ENCODE peak calls at places on chromosomes 7 and 10, in eight cellular contexts. I is AG04450, R is cardiac muscle cell, S is ovary, P is foreskin keratinocyte, J is caudate nucleus, L is aorta, W is uterus. C is an unnamed sample.

GRCh38 chr7:102985176-102985783 is 72.5 kb downstream of the LRRC17 start:
- DNase-seq in W (no peak), P (peak), S (no peak), R (peak), I (no peak), J (no peak), L (no peak), C (no peak)

GRCh38 chr7:781936-782529 is 50.2 kb upstream of the SUN1 start:
- DNase-seq in P (no peak), L (no peak), I (no peak), W (no peak), S (no peak), R (no peak), J (no peak), C (no peak)

GRCh38 chr7:37604078-37604477 is 79.5 kb upstream of the GPR141 start:
- DNase-seq in P (no peak), W (no peak), I (no peak), L (no peak), J (no peak), S (no peak), R (no peak), C (no peak)

GRCh38 chr7:85736085-85736484 is 549.2 kb upstream of the SEMA3D start:
- DNase-seq in L (no peak), R (no peak), I (no peak), S (no peak), P (no peak), J (no peak), W (no peak), C (no peak)

GRCh38 chr7:99953649-99954048 is 22.2 kb downstream of the AZGP1 start:
- DNase-seq in J (no peak), R (peak), I (no peak), S (no peak), P (no peak), W (no peak), L (no peak), C (peak)

GRCh38 chr10:46028584-46029570 is 1.5 kb downstream of the NCOA4 start:
- DNase-seq in R (peak), L (no peak), I (peak), J (no peak), S (no peak), W (no peak), P (peak), C (no peak)

GRCh38 chr7:68929712-68930395 is 668.4 kb upstream of the AUTS2 start:
- DNase-seq in L (no peak), W (no peak), S (no peak), P (peak), J (no peak), R (peak), I (no peak), C (no peak)

GRCh38 chr7:120445276-120445675 is 172.3 kb downstream of the KCND2 start:
- DNase-seq in P (no peak), W (no peak), L (no peak), R (no peak), I (no peak), S (no peak), J (no peak), C (no peak)

GRCh38 chr7:714251-714671 is 12.2 kb upstream of the DNAAF5 start:
- DNase-seq in R (no peak), P (no peak), W (no peak), L (no peak), S (peak), I (no peak), J (no peak), C (no peak)

GRCh38 chr7:20450473-20450872 is 119.8 kb downstream of the ITGB8 start:
- DNase-seq in L (no peak), I (no peak), P (no peak), W (no peak), S (no peak), J (no peak), R (peak), C (no peak)

GRCh38 chr7:125927556-125927955 is 997.9 kb upstream of the POT1 start:
- DNase-seq in W (no peak), J (no peak), P (peak), L (no peak), I (no peak), R (no peak), S (no peak), C (no peak)

GRCh38 chr10:84695983-84696382 is 367.6 kb downstream of the CCSER2 start:
- DNase-seq in I (no peak), W (no peak), P (no peak), R (no peak), S (no peak), J (no peak), L (no peak), C (no peak)

GRCh38 chr7:142088022-142088714 is 23.4 kb upstream of the MGAM2 start:
- DNase-seq in J (peak), R (no peak), S (no peak), W (no peak), I (no peak), L (no peak), P (no peak), C (no peak)
- H3K27ac ChIP-seq in J (no peak), R (no peak), S (no peak), W (no peak), I (no peak), L (no peak), P (no peak), C (no peak)

DNA sequence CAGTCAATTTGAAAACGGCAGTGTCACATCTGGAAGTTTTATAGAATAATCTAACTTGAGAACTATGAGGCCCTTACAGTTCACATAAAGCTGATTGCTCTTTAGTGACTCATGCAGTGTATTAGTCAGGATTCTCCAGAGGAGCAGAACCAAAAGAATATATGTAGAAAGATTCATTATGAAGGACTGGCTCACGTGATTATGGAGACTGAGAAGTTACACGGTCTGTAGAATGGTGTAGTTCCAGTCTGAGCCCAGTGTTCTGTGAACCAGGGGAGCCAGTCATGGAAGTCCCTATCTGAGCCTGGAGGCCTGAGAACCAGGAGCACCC is 21.5 kb downstream of the RBM33 start:
- DNase-seq in R (peak), I (peak), J (no peak), L (no peak), P (peak), S (no peak), W (no peak), C (no peak)
- H3K27ac ChIP-seq in R (no peak), I (peak), J (no peak), L (no peak), P (peak), S (no peak), W (no peak), C (no peak)

DNA sequence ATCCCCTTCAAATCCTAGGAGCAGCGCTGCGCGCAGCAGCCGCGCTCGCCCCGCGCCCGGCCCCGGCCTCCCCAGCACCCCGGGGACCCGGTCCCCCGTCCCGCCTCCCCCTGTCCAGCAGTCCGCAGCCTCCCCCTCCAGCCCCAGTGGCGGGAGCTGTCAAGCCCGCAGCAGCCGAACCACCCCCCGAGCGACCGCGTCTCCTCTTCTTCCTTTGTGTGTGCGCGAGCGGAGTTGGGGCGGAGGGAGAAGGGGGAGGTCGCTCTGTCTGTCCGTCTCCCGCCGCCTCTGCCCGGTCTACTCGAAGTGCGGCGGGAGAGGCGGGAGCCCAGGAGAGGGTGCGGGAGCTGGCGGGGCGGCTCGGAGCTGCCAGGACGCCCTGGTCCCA is 375 bp upstream of the CHN2 start:
- DNase-seq in J (no peak), I (no peak), S (peak), L (peak), R (peak), P (no peak), W (no peak), C (peak)
- H3K27ac ChIP-seq in J (peak), I (no peak), S (no peak), L (no peak), R (no peak), P (no peak), W (peak), C (peak)

GRCh38 chr10:30453764-30454527 is 20.0 kb downstream of the MAP3K8 start:
- DNase-seq in P (no peak), J (no peak), S (no peak), R (no peak), I (no peak), W (no peak), L (no peak), C (no peak)
- H3K27ac ChIP-seq in P (no peak), J (no peak), S (no peak), R (no peak), I (peak), W (peak), L (peak), C (peak)

GRCh38 chr7:43764039-43764789 is 5.7 kb downstream of the BLVRA start:
- DNase-seq in I (no peak), S (peak), P (no peak), R (peak), J (no peak), L (peak), W (peak), C (peak)
- H3K27ac ChIP-seq in I (no peak), S (no peak), P (no peak), R (peak), J (no peak), L (no peak), W (peak), C (peak)

GRCh38 chr7:7971308-7972040 is 2.9 kb downstream of the GLCCI1 start:
- DNase-seq in R (no peak), J (no peak), P (no peak), S (no peak), W (no peak), L (no peak), I (no peak), C (no peak)
- H3K27ac ChIP-seq in R (no peak), J (peak), P (no peak), S (no peak), W (no peak), L (no peak), I (no peak), C (no peak)

GRCh38 chr7:137956591-137956990 is 45.3 kb downstream of the CREB3L2 start:
- DNase-seq in S (no peak), L (no peak), R (no peak), W (no peak), I (no peak), J (no peak), P (no peak), C (no peak)

GRCh38 chr7:137956183-137956582 is 45.7 kb downstream of the CREB3L2 start:
- DNase-seq in L (no peak), S (no peak), P (no peak), J (no peak), R (no peak), W (no peak), I (no peak), C (no peak)

GRCh38 chr7:137957887-137958286 is 44.0 kb downstream of the CREB3L2 start:
- DNase-seq in W (no peak), P (no peak), R (peak), I (no peak), S (no peak), J (no peak), L (peak), C (no peak)

GRCh38 chr7:137959987-137960386 is 41.9 kb downstream of the CREB3L2 start:
- DNase-seq in L (no peak), W (no peak), P (no peak), R (no peak), J (no peak), I (no peak), S (no peak), C (no peak)

DNA sequence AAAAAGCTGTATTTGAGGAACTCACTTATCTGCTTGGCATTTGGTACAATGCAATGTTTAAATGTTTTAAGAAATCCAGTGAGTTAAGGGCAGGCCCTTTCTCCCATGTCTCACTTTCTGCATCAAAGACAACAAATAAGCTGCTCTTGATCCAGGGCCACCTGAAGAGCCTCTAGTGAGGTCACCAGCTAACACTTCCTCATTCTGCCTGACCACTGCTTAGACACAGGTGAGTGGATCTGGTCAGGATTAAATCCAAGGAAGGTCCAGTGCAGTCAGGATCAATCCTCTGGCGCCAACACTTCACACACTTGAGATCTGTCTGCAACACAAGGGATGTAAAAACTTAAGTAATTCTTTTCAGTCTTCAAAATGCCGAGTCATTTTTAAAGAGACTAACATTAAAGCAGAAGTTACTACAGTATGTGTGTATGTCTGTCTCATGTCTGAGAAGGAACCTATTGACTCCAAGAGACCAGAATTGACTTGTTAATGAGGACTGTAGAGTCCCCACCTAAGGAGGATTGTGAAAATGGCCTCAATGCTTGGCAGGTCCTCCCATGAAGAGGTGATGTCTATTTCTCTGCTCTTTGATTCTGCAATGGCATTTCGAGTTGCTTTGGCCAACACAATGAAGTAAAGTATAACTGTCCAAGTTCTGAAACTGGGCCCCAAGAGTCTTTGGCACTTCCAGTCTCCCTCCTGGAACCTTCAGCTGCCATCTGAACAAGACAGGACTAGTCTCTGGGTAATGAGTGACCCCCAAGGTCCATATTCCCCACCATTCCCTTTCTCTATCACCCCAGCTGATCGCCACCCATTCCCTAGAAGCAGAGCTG is 43.1 kb downstream of the CREB3L2 start:
- DNase-seq in L (no peak), J (no peak), I (no peak), S (no peak), R (no peak), P (no peak), W (no peak), C (no peak)
- H3K27ac ChIP-seq in L (peak), J (no peak), I (no peak), S (no peak), R (peak), P (no peak), W (peak), C (peak)

GRCh38 chr7:155167706-155168365 is 97.7 kb downstream of the HTR5A start:
- DNase-seq in I (no peak), R (no peak), L (no peak), J (no peak), P (no peak), S (no peak), W (no peak), C (no peak)
- H3K27ac ChIP-seq in I (no peak), R (no peak), L (no peak), J (no peak), P (no peak), S (no peak), W (no peak), C (no peak)

GRCh38 chr10:102280397-102281015 is 35.2 kb downstream of the GBF1 start:
- DNase-seq in P (no peak), R (peak), J (peak), I (no peak), W (no peak), L (no peak), S (no peak), C (no peak)
- H3K27ac ChIP-seq in P (no peak), R (peak), J (no peak), I (no peak), W (no peak), L (no peak), S (no peak), C (peak)